ENCODE peak calls at places on chromosomes 4 and X, in ten cellular contexts. One of them, this sample, is unnamed.

GRCh38 chr4:138851626-138852443 is 163.7 kb upstream of the NOCT start:
- DNase-seq in mammary epithelial cell: peak
- DNase-seq in left colon: no peak
- DNase-seq in BE2C: no peak
- DNase-seq in transverse colon: no peak
- DNase-seq in H7: peak
- DNase-seq in cardiac fibroblast: peak
- DNase-seq in activated naive CD4-positive, alpha-beta T cell treated with Interleukin-2 at 50 U/mL for 16 hours: no peak
- DNase-seq in neural progenitor cell: peak
- DNase-seq in NCI-H82: peak
- DNase-seq in this sample: no peak

GRCh38 chr4:16532240-16532990 is 306.1 kb upstream of the TAPT1 start:
- DNase-seq in mammary epithelial cell: peak
- DNase-seq in left colon: no peak
- DNase-seq in BE2C: no peak
- DNase-seq in transverse colon: no peak
- DNase-seq in H7: no peak
- DNase-seq in cardiac fibroblast: peak
- DNase-seq in activated naive CD4-positive, alpha-beta T cell treated with Interleukin-2 at 50 U/mL for 16 hours: no peak
- DNase-seq in neural progenitor cell: no peak
- DNase-seq in NCI-H82: no peak
- DNase-seq in this sample: peak

GRCh38 chr4:94649381-94650128 is 108.2 kb upstream of the BMPR1B start:
- DNase-seq in mammary epithelial cell: no peak
- DNase-seq in left colon: no peak
- DNase-seq in BE2C: peak
- DNase-seq in transverse colon: no peak
- DNase-seq in H7: no peak
- DNase-seq in cardiac fibroblast: peak
- DNase-seq in activated naive CD4-positive, alpha-beta T cell treated with Interleukin-2 at 50 U/mL for 16 hours: no peak
- DNase-seq in neural progenitor cell: no peak
- DNase-seq in NCI-H82: no peak
- DNase-seq in this sample: peak

GRCh38 chr4:7557447-7557846 is 122.7 kb upstream of the PSAPL1 start:
- DNase-seq in mammary epithelial cell: peak
- DNase-seq in left colon: no peak
- DNase-seq in BE2C: no peak
- DNase-seq in transverse colon: no peak
- DNase-seq in H7: no peak
- DNase-seq in cardiac fibroblast: peak
- DNase-seq in activated naive CD4-positive, alpha-beta T cell treated with Interleukin-2 at 50 U/mL for 16 hours: no peak
- DNase-seq in neural progenitor cell: no peak
- DNase-seq in NCI-H82: no peak
- DNase-seq in this sample: peak

GRCh38 chr4:75512336-75513211 is 1.6 kb downstream of the RCHY1 start:
- DNase-seq in mammary epithelial cell: peak
- DNase-seq in left colon: no peak
- DNase-seq in BE2C: no peak
- DNase-seq in transverse colon: no peak
- DNase-seq in H7: no peak
- DNase-seq in cardiac fibroblast: peak
- DNase-seq in activated naive CD4-positive, alpha-beta T cell treated with Interleukin-2 at 50 U/mL for 16 hours: no peak
- DNase-seq in neural progenitor cell: peak
- DNase-seq in NCI-H82: no peak
- DNase-seq in this sample: peak

GRCh38 chr4:143399113-143399949 is 62.7 kb downstream of the GAB1 start:
- DNase-seq in mammary epithelial cell: peak
- DNase-seq in left colon: no peak
- DNase-seq in BE2C: no peak
- DNase-seq in transverse colon: no peak
- DNase-seq in H7: no peak
- DNase-seq in cardiac fibroblast: peak
- DNase-seq in activated naive CD4-positive, alpha-beta T cell treated with Interleukin-2 at 50 U/mL for 16 hours: no peak
- DNase-seq in neural progenitor cell: peak
- DNase-seq in NCI-H82: peak
- DNase-seq in this sample: peak

GRCh38 chrX:77087529-77088169 is 359.5 kb upstream of the FGF16 start:
- DNase-seq in mammary epithelial cell: no peak
- DNase-seq in left colon: no peak
- DNase-seq in BE2C: no peak
- DNase-seq in transverse colon: peak
- DNase-seq in H7: no peak
- DNase-seq in cardiac fibroblast: peak
- DNase-seq in activated naive CD4-positive, alpha-beta T cell treated with Interleukin-2 at 50 U/mL for 16 hours: no peak
- DNase-seq in neural progenitor cell: no peak
- DNase-seq in NCI-H82: no peak
- DNase-seq in this sample: peak

GRCh38 chr4:168844261-168845039 is 165.6 kb downstream of the CBR4 start:
- DNase-seq in mammary epithelial cell: no peak
- DNase-seq in left colon: no peak
- DNase-seq in BE2C: no peak
- DNase-seq in transverse colon: no peak
- DNase-seq in H7: no peak
- DNase-seq in cardiac fibroblast: no peak
- DNase-seq in activated naive CD4-positive, alpha-beta T cell treated with Interleukin-2 at 50 U/mL for 16 hours: no peak
- DNase-seq in neural progenitor cell: no peak
- DNase-seq in NCI-H82: no peak
- DNase-seq in this sample: no peak

GRCh38 chr4:77699731-77700210 is 94.2 kb downstream of the CXCL13 start:
- DNase-seq in mammary epithelial cell: peak
- DNase-seq in left colon: no peak
- DNase-seq in BE2C: peak
- DNase-seq in transverse colon: no peak
- DNase-seq in H7: peak
- DNase-seq in cardiac fibroblast: peak
- DNase-seq in activated naive CD4-positive, alpha-beta T cell treated with Interleukin-2 at 50 U/mL for 16 hours: no peak
- DNase-seq in neural progenitor cell: peak
- DNase-seq in NCI-H82: peak
- DNase-seq in this sample: peak

GRCh38 chrX:68594769-68595168 is 52.7 kb upstream of the STARD8 start:
- DNase-seq in mammary epithelial cell: no peak
- DNase-seq in left colon: no peak
- DNase-seq in BE2C: no peak
- DNase-seq in transverse colon: no peak
- DNase-seq in H7: no peak
- DNase-seq in cardiac fibroblast: no peak
- DNase-seq in activated naive CD4-positive, alpha-beta T cell treated with Interleukin-2 at 50 U/mL for 16 hours: no peak
- DNase-seq in neural progenitor cell: no peak
- DNase-seq in NCI-H82: no peak
- DNase-seq in this sample: no peak

GRCh38 chrX:37425370-37425769 is 76.2 kb downstream of the PRRG1 start:
- DNase-seq in mammary epithelial cell: no peak
- DNase-seq in left colon: no peak
- DNase-seq in BE2C: no peak
- DNase-seq in transverse colon: no peak
- DNase-seq in H7: no peak
- DNase-seq in cardiac fibroblast: peak
- DNase-seq in activated naive CD4-positive, alpha-beta T cell treated with Interleukin-2 at 50 U/mL for 16 hours: no peak
- DNase-seq in neural progenitor cell: no peak
- DNase-seq in NCI-H82: no peak
- DNase-seq in this sample: no peak

GRCh38 chr4:8540072-8540471 is 40.1 kb upstream of the GPR78 start:
- DNase-seq in mammary epithelial cell: no peak
- DNase-seq in left colon: no peak
- DNase-seq in BE2C: no peak
- DNase-seq in transverse colon: no peak
- DNase-seq in H7: no peak
- DNase-seq in cardiac fibroblast: no peak
- DNase-seq in activated naive CD4-positive, alpha-beta T cell treated with Interleukin-2 at 50 U/mL for 16 hours: peak
- DNase-seq in neural progenitor cell: no peak
- DNase-seq in NCI-H82: no peak
- DNase-seq in this sample: no peak

GRCh38 chrX:57640674-57641016 is 39.4 kb downstream of the NLRP2B start:
- DNase-seq in mammary epithelial cell: no peak
- DNase-seq in left colon: no peak
- DNase-seq in BE2C: no peak
- DNase-seq in transverse colon: no peak
- DNase-seq in H7: no peak
- DNase-seq in cardiac fibroblast: no peak
- DNase-seq in activated naive CD4-positive, alpha-beta T cell treated with Interleukin-2 at 50 U/mL for 16 hours: no peak
- DNase-seq in neural progenitor cell: no peak
- DNase-seq in NCI-H82: no peak
- DNase-seq in this sample: no peak

GRCh38 chr4:123843137-123843536 is 446.5 kb downstream of the SPRY1 start:
- DNase-seq in mammary epithelial cell: no peak
- DNase-seq in left colon: no peak
- DNase-seq in BE2C: no peak
- DNase-seq in transverse colon: no peak
- DNase-seq in H7: no peak
- DNase-seq in cardiac fibroblast: no peak
- DNase-seq in activated naive CD4-positive, alpha-beta T cell treated with Interleukin-2 at 50 U/mL for 16 hours: no peak
- DNase-seq in neural progenitor cell: no peak
- DNase-seq in NCI-H82: no peak
- DNase-seq in this sample: no peak

GRCh38 chr4:168306476-168306875 is 12.1 kb downstream of the DDX60 start:
- DNase-seq in mammary epithelial cell: no peak
- DNase-seq in left colon: no peak
- DNase-seq in BE2C: no peak
- DNase-seq in transverse colon: no peak
- DNase-seq in H7: no peak
- DNase-seq in cardiac fibroblast: no peak
- DNase-seq in activated naive CD4-positive, alpha-beta T cell treated with Interleukin-2 at 50 U/mL for 16 hours: no peak
- DNase-seq in neural progenitor cell: no peak
- DNase-seq in NCI-H82: no peak
- DNase-seq in this sample: no peak

GRCh38 chrX:30147996-30148643 is 67.2 kb upstream of the MAGEB2 start:
- DNase-seq in mammary epithelial cell: no peak
- DNase-seq in left colon: no peak
- DNase-seq in BE2C: no peak
- DNase-seq in transverse colon: no peak
- DNase-seq in H7: no peak
- DNase-seq in cardiac fibroblast: no peak
- DNase-seq in activated naive CD4-positive, alpha-beta T cell treated with Interleukin-2 at 50 U/mL for 16 hours: no peak
- DNase-seq in neural progenitor cell: no peak
- DNase-seq in NCI-H82: no peak
- DNase-seq in this sample: no peak

GRCh38 chr4:120158860-120159259 is 92.2 kb upstream of the MAD2L1 start:
- DNase-seq in mammary epithelial cell: no peak
- DNase-seq in left colon: no peak
- DNase-seq in BE2C: no peak
- DNase-seq in transverse colon: no peak
- DNase-seq in H7: no peak
- DNase-seq in cardiac fibroblast: no peak
- DNase-seq in activated naive CD4-positive, alpha-beta T cell treated with Interleukin-2 at 50 U/mL for 16 hours: no peak
- DNase-seq in neural progenitor cell: peak
- DNase-seq in NCI-H82: no peak
- DNase-seq in this sample: no peak

GRCh38 chr4:2045518-2045951 is 13.6 kb upstream of the NAT8L start:
- DNase-seq in mammary epithelial cell: peak
- DNase-seq in left colon: no peak
- DNase-seq in BE2C: no peak
- DNase-seq in transverse colon: no peak
- DNase-seq in H7: peak
- DNase-seq in cardiac fibroblast: no peak
- DNase-seq in activated naive CD4-positive, alpha-beta T cell treated with Interleukin-2 at 50 U/mL for 16 hours: no peak
- DNase-seq in neural progenitor cell: no peak
- DNase-seq in NCI-H82: no peak
- DNase-seq in this sample: peak

GRCh38 chr4:110361921-110362320 is 114.0 kb upstream of the ENPEP start:
- DNase-seq in mammary epithelial cell: peak
- DNase-seq in left colon: no peak
- DNase-seq in BE2C: no peak
- DNase-seq in transverse colon: no peak
- DNase-seq in H7: no peak
- DNase-seq in cardiac fibroblast: peak
- DNase-seq in activated naive CD4-positive, alpha-beta T cell treated with Interleukin-2 at 50 U/mL for 16 hours: no peak
- DNase-seq in neural progenitor cell: no peak
- DNase-seq in NCI-H82: no peak
- DNase-seq in this sample: peak

GRCh38 chrX:146224442-146224841 is 406.8 kb downstream of the SLITRK2 start:
- DNase-seq in mammary epithelial cell: no peak
- DNase-seq in left colon: no peak
- DNase-seq in BE2C: no peak
- DNase-seq in transverse colon: no peak
- DNase-seq in H7: peak
- DNase-seq in cardiac fibroblast: no peak
- DNase-seq in activated naive CD4-positive, alpha-beta T cell treated with Interleukin-2 at 50 U/mL for 16 hours: no peak
- DNase-seq in neural progenitor cell: peak
- DNase-seq in NCI-H82: peak
- DNase-seq in this sample: peak

GRCh38 chr4:120682981-120683380 is 239.5 kb downstream of the PRDM5 start:
- DNase-seq in mammary epithelial cell: no peak
- DNase-seq in left colon: no peak
- DNase-seq in BE2C: no peak
- DNase-seq in transverse colon: no peak
- DNase-seq in H7: no peak
- DNase-seq in cardiac fibroblast: no peak
- DNase-seq in activated naive CD4-positive, alpha-beta T cell treated with Interleukin-2 at 50 U/mL for 16 hours: no peak
- DNase-seq in neural progenitor cell: no peak
- DNase-seq in NCI-H82: no peak
- DNase-seq in this sample: no peak

GRCh38 chr4:48190839-48191238 is 56.8 kb upstream of the TXK start:
- DNase-seq in mammary epithelial cell: no peak
- DNase-seq in left colon: no peak
- DNase-seq in BE2C: no peak
- DNase-seq in transverse colon: no peak
- DNase-seq in H7: no peak
- DNase-seq in cardiac fibroblast: no peak
- DNase-seq in activated naive CD4-positive, alpha-beta T cell treated with Interleukin-2 at 50 U/mL for 16 hours: no peak
- DNase-seq in neural progenitor cell: no peak
- DNase-seq in NCI-H82: no peak
- DNase-seq in this sample: no peak

GRCh38 chr4:156137971-156138581 is 184.4 kb upstream of the CTSO start:
- DNase-seq in mammary epithelial cell: no peak
- DNase-seq in left colon: no peak
- DNase-seq in BE2C: no peak
- DNase-seq in transverse colon: no peak
- DNase-seq in H7: no peak
- DNase-seq in cardiac fibroblast: no peak
- DNase-seq in activated naive CD4-positive, alpha-beta T cell treated with Interleukin-2 at 50 U/mL for 16 hours: no peak
- DNase-seq in neural progenitor cell: peak
- DNase-seq in NCI-H82: no peak
- DNase-seq in this sample: no peak

GRCh38 chr4:3784469-3785291 is 18.5 kb downstream of the ADRA2C start:
- DNase-seq in mammary epithelial cell: peak
- DNase-seq in left colon: no peak
- DNase-seq in BE2C: no peak
- DNase-seq in transverse colon: no peak
- DNase-seq in H7: peak
- DNase-seq in cardiac fibroblast: no peak
- DNase-seq in activated naive CD4-positive, alpha-beta T cell treated with Interleukin-2 at 50 U/mL for 16 hours: no peak
- DNase-seq in neural progenitor cell: peak
- DNase-seq in NCI-H82: peak
- DNase-seq in this sample: no peak

GRCh38 chr4:37549003-37549402 is 137.2 kb downstream of the RELL1 start:
- DNase-seq in mammary epithelial cell: peak
- DNase-seq in left colon: no peak
- DNase-seq in BE2C: no peak
- DNase-seq in transverse colon: no peak
- DNase-seq in H7: no peak
- DNase-seq in cardiac fibroblast: peak
- DNase-seq in activated naive CD4-positive, alpha-beta T cell treated with Interleukin-2 at 50 U/mL for 16 hours: no peak
- DNase-seq in neural progenitor cell: no peak
- DNase-seq in NCI-H82: peak
- DNase-seq in this sample: peak

GRCh38 chr4:10383417-10383816 is 73.8 kb downstream of the ZNF518B start:
- DNase-seq in mammary epithelial cell: no peak
- DNase-seq in left colon: peak
- DNase-seq in BE2C: no peak
- DNase-seq in transverse colon: peak
- DNase-seq in H7: no peak
- DNase-seq in cardiac fibroblast: no peak
- DNase-seq in activated naive CD4-positive, alpha-beta T cell treated with Interleukin-2 at 50 U/mL for 16 hours: no peak
- DNase-seq in neural progenitor cell: no peak
- DNase-seq in NCI-H82: no peak
- DNase-seq in this sample: no peak

GRCh38 chr4:140497776-140498636 is at the start of gene MGAT4D:
- DNase-seq in mammary epithelial cell: no peak
- DNase-seq in left colon: peak
- DNase-seq in BE2C: peak
- DNase-seq in transverse colon: peak
- DNase-seq in H7: peak
- DNase-seq in cardiac fibroblast: no peak
- DNase-seq in activated naive CD4-positive, alpha-beta T cell treated with Interleukin-2 at 50 U/mL for 16 hours: no peak
- DNase-seq in neural progenitor cell: peak
- DNase-seq in NCI-H82: no peak
- DNase-seq in this sample: no peak

GRCh38 chr4:126123933-126124332 is 809.2 kb downstream of the FAT4 start:
- DNase-seq in mammary epithelial cell: no peak
- DNase-seq in left colon: no peak
- DNase-seq in BE2C: no peak
- DNase-seq in transverse colon: no peak
- DNase-seq in H7: no peak
- DNase-seq in cardiac fibroblast: peak
- DNase-seq in activated naive CD4-positive, alpha-beta T cell treated with Interleukin-2 at 50 U/mL for 16 hours: no peak
- DNase-seq in neural progenitor cell: no peak
- DNase-seq in NCI-H82: no peak
- DNase-seq in this sample: peak

This sample was measured in MCF 10A.